ENCODE peak calls at places on chromosomes 12 and 14, in five cellular contexts. One of them, this sample, is unnamed.

GRCh38 chr12:118747771-118748170 is 233.6 kb upstream of the SRRM4 start:
- DNase-seq in lower leg skin: no peak
- DNase-seq in GOT3: no peak
- DNase-seq in AG04450: no peak
- DNase-seq in Kasumi-1: no peak
- DNase-seq in this sample: no peak

GRCh38 chr12:64029013-64029857 is 184.7 kb downstream of the SRGAP1 start:
- DNase-seq in lower leg skin: no peak
- DNase-seq in GOT3: no peak
- DNase-seq in AG04450: peak; percentile 8
- DNase-seq in Kasumi-1: no peak
- DNase-seq in this sample: no peak

GRCh38 chr12:88325828-88326214 is 183.7 kb downstream of the TMTC3 start:
- DNase-seq in lower leg skin: no peak
- DNase-seq in GOT3: no peak
- DNase-seq in AG04450: peak; percentile 20
- DNase-seq in Kasumi-1: no peak
- DNase-seq in this sample: no peak

GRCh38 chr12:51872689-51872981 is 15.3 kb upstream of the ANKRD33 start:
- DNase-seq in lower leg skin: no peak
- DNase-seq in GOT3: no peak
- DNase-seq in AG04450: no peak
- DNase-seq in Kasumi-1: no peak
- DNase-seq in this sample: no peak

GRCh38 chr12:70638639-70639349 is 1.6 kb upstream of the PTPRB start:
- DNase-seq in lower leg skin: no peak
- DNase-seq in GOT3: no peak
- DNase-seq in AG04450: no peak
- DNase-seq in Kasumi-1: no peak
- DNase-seq in this sample: no peak

GRCh38 chr14:69289811-69290520 is 30.0 kb downstream of the GALNT16 start:
- DNase-seq in lower leg skin: peak; percentile 86
- DNase-seq in GOT3: no peak
- DNase-seq in AG04450: no peak
- DNase-seq in Kasumi-1: no peak
- DNase-seq in this sample: no peak

GRCh38 chr12:52005903-52006703 is 643 bp upstream of the TAMALIN start:
- DNase-seq in lower leg skin: peak; percentile 93
- DNase-seq in GOT3: no peak
- DNase-seq in AG04450: no peak
- DNase-seq in Kasumi-1: peak; percentile 75
- DNase-seq in this sample: no peak

GRCh38 chr12:92224685-92225331 is 79.2 kb upstream of the BTG1 start:
- DNase-seq in lower leg skin: no peak
- DNase-seq in GOT3: no peak
- DNase-seq in AG04450: peak; percentile 16
- DNase-seq in Kasumi-1: no peak
- DNase-seq in this sample: no peak

GRCh38 chr12:56337753-56338221 is 897 bp upstream of the IL23A start:
- DNase-seq in lower leg skin: no peak
- DNase-seq in GOT3: no peak
- DNase-seq in AG04450: no peak
- DNase-seq in Kasumi-1: no peak
- DNase-seq in this sample: peak; percentile 73

GRCh38 chr12:110354172-110354780 is 49.2 kb downstream of the ANAPC7 start:
- DNase-seq in lower leg skin: no peak
- DNase-seq in GOT3: no peak
- DNase-seq in AG04450: no peak
- DNase-seq in Kasumi-1: peak; percentile 94
- DNase-seq in this sample: peak; percentile 24

GRCh38 chr12:14514154-14514842 is 53.4 kb downstream of the PLBD1 start:
- DNase-seq in lower leg skin: no peak
- DNase-seq in GOT3: no peak
- DNase-seq in AG04450: no peak
- DNase-seq in Kasumi-1: peak; percentile 1
- DNase-seq in this sample: peak; percentile 57

GRCh38 chr14:59919582-59920377 is at the start of gene LRRC9:
- DNase-seq in lower leg skin: peak; percentile 82
- DNase-seq in GOT3: no peak
- DNase-seq in AG04450: no peak
- DNase-seq in Kasumi-1: no peak
- DNase-seq in this sample: no peak

GRCh38 chr12:4645023-4645422 is 3.8 kb downstream of the AKAP3 start:
- DNase-seq in lower leg skin: no peak
- DNase-seq in GOT3: no peak
- DNase-seq in AG04450: no peak
- DNase-seq in Kasumi-1: no peak
- DNase-seq in this sample: no peak

GRCh38 chr12:102093319-102093718 is 26.6 kb downstream of the NUP37 start:
- DNase-seq in lower leg skin: no peak
- DNase-seq in GOT3: no peak
- DNase-seq in AG04450: no peak
- DNase-seq in Kasumi-1: no peak
- DNase-seq in this sample: no peak

GRCh38 chr12:123895477-123895876 is 77.2 kb downstream of the CCDC92 start:
- DNase-seq in lower leg skin: no peak
- DNase-seq in GOT3: no peak
- DNase-seq in AG04450: no peak
- DNase-seq in Kasumi-1: no peak
- DNase-seq in this sample: no peak

GRCh38 chr14:80965041-80965440 is 9.6 kb downstream of the TSHR start:
- DNase-seq in lower leg skin: no peak
- DNase-seq in GOT3: no peak
- DNase-seq in AG04450: no peak
- DNase-seq in Kasumi-1: no peak
- DNase-seq in this sample: no peak